ENCODE peak calls at places on chromosome 10, in seven cellular contexts. C is NCI-H1694; H is hippocampal formation; F is stimulated activated CD4-positive, alpha-beta T cell treated with anti-CD3 and anti-CD28 coated beads, Interleukin-2, amount 100 ng/mL, for 48 hours; U is GM12892; L is activated CD4-positive, alpha-beta T cell treated with anti-CD3 and anti-CD28 coated beads for 24 hours; A is T-helper 2 cell. V is an unnamed sample.

GRCh38 chr10:62582804-62583208 is 208.6 kb downstream of the ZNF365 start:
- DNase-seq in C (no peak), H (no peak), F (no peak), U (no peak), L (no peak), A (no peak), V (no peak)

GRCh38 chr10:71396714-71397339 is at the start of gene CDH23:
- DNase-seq in C (no peak), H (no peak), F (no peak), U (no peak), L (no peak), A (no peak), V (no peak)

GRCh38 chr10:125264752-125265578 is 104.6 kb upstream of the CTBP2 start:
- DNase-seq in C (no peak), H (no peak), F (no peak), U (no peak), L (no peak), A (no peak), V (no peak)

GRCh38 chr10:79057481-79058275 is 11.1 kb upstream of the ZMIZ1 start:
- DNase-seq in C (no peak), H (no peak), F (no peak), U (no peak), L (no peak), A (no peak), V (no peak)

GRCh38 chr10:17512341-17513001 is 58.1 kb upstream of the ST8SIA6 start:
- DNase-seq in C (no peak), H (no peak), F (no peak), U (no peak), L (no peak), A (no peak), V (no peak)

GRCh38 chr10:35870665-35871310 is 228.7 kb upstream of the FZD8 start:
- DNase-seq in C (no peak), H (no peak), F (no peak), U (no peak), L (no peak), A (no peak), V (no peak)

GRCh38 chr10:86023336-86023735 is 343.3 kb downstream of the GRID1 start:
- DNase-seq in C (no peak), H (no peak), F (no peak), U (no peak), L (no peak), A (no peak), V (no peak)

GRCh38 chr10:3911713-3912442 is 126.9 kb upstream of the KLF6 start:
- DNase-seq in C (no peak), H (no peak), F (no peak), U (no peak), L (no peak), A (no peak), V (no peak)

V was measured in activated B cell treated with CpG ODN at 0.5 μM for 24 hours.